ENCODE peak calls at places on chromosomes 11 and 22, in eight cellular contexts. M, F, A, C, J, B, P and Y are unnamed samples.

GRCh38 chr11:133663135-133663534 is 130.8 kb upstream of the OPCML start:
- DNase-seq in M (no peak), B (no peak), A (no peak), P (no peak), J (no peak), F (no peak), C (no peak), Y (no peak)

GRCh38 chr11:58577441-58578135 is 1.3 kb upstream of the ZFP91 start:
- DNase-seq in P (peak; percentile 51), M (peak; percentile 14), A (peak; percentile 91), C (peak; percentile 74), J (peak; percentile 94), F (peak; percentile 9), B (peak; percentile 85), Y (peak; percentile 64)

GRCh38 chr11:120168108-120168959 is 30.4 kb upstream of the TRIM29 start:
- DNase-seq in P (no peak), F (no peak), C (no peak), A (peak; percentile 36), J (no peak), B (no peak), M (peak; percentile 15), Y (no peak)

GRCh38 chr11:77179681-77180080 is 51.6 kb downstream of the MYO7A start:
- DNase-seq in F (no peak), C (no peak), M (no peak), J (no peak), P (no peak), B (no peak), A (no peak), Y (no peak)

GRCh38 chr22:49211176-49211575 is 616.5 kb downstream of the BRD1 start:
- DNase-seq in M (no peak), B (no peak), A (no peak), F (no peak), J (no peak), C (no peak), P (no peak), Y (no peak)

GRCh38 chr11:35364101-35364780 is 55.1 kb downstream of the SLC1A2 start:
- DNase-seq in B (no peak), F (peak; percentile 59), J (peak; percentile 95), A (peak; percentile 92), C (peak; percentile 63), M (no peak), P (peak; percentile 50), Y (no peak)

GRCh38 chr22:41181349-41182241 is 23.5 kb upstream of the L3MBTL2 start:
- DNase-seq in J (peak; percentile 75), F (peak; percentile 66), C (no peak), A (peak; percentile 74), M (no peak), P (no peak), B (no peak), Y (no peak)

GRCh38 chr11:48193876-48194275 is 22.7 kb upstream of the OR4B1 start:
- DNase-seq in J (peak; percentile 59), A (peak; percentile 51), P (no peak), C (no peak), M (no peak), F (no peak), B (no peak), Y (no peak)

GRCh38 chr11:19208959-19209568 is 7.3 kb upstream of the CSRP3 start:
- DNase-seq in A (no peak), C (no peak), J (no peak), P (no peak), F (no peak), B (no peak), M (no peak), Y (no peak)

GRCh38 chr22:16819249-16819648 is 6.0 kb downstream of the XKR3 start:
- DNase-seq in C (no peak), F (no peak), M (no peak), J (no peak), B (no peak), A (peak; percentile 53), P (no peak), Y (no peak)

GRCh38 chr22:42419328-42419881 is 12.8 kb downstream of the NFAM1 start:
- DNase-seq in C (no peak), P (no peak), B (no peak), M (peak; percentile 58), J (no peak), A (no peak), F (no peak), Y (no peak)

GRCh38 chr11:2537896-2538855 is 93.4 kb downstream of the KCNQ1 start:
- DNase-seq in J (no peak), M (no peak), B (no peak), C (no peak), F (no peak), P (no peak), A (no peak), Y (peak; percentile 15)

GRCh38 chr11:2538951-2539735 is 94.3 kb downstream of the KCNQ1 start:
- DNase-seq in J (no peak), P (no peak), A (no peak), M (no peak), B (no peak), F (no peak), C (no peak), Y (peak; percentile 18)

GRCh38 chr11:100805509-100806199 is 118.6 kb downstream of the ARHGAP42 start:
- DNase-seq in C (no peak), J (peak; percentile 46), B (no peak), M (no peak), A (peak; percentile 80), P (no peak), F (no peak), Y (no peak)

GRCh38 chr11:66277475-66278391 is at the start of gene CNIH2:
- DNase-seq in P (peak; percentile 27), C (no peak), M (peak; percentile 90), J (peak; percentile 54), F (peak; percentile 79), B (peak; percentile 34), A (no peak), Y (no peak)

GRCh38 chr22:29751139-29751538 is 15.7 kb downstream of the ZMAT5 start:
- DNase-seq in C (no peak), J (peak; percentile 22), F (no peak), A (no peak), M (no peak), P (no peak), B (peak; percentile 9), Y (no peak)

GRCh38 chr11:102225689-102226562 is 91.4 kb upstream of the BIRC3 start:
- DNase-seq in B (no peak), J (peak; percentile 97), A (peak; percentile 96), F (peak; percentile 66), P (no peak), C (peak; percentile 74), M (no peak), Y (no peak)

GRCh38 chr11:117552626-117553025 is 225.0 kb downstream of the CEP164 start:
- DNase-seq in J (no peak), A (no peak), M (no peak), C (no peak), F (no peak), B (no peak), P (no peak), Y (no peak)

GRCh38 chr11:93952082-93952780 is 68.9 kb upstream of the HEPHL1 start:
- DNase-seq in B (no peak), J (no peak), F (no peak), C (no peak), P (no peak), A (no peak), M (no peak), Y (no peak)

GRCh38 chr22:46584081-46584903 is 35.9 kb upstream of the GRAMD4 start:
- DNase-seq in M (no peak), P (peak; percentile 22), J (peak; percentile 35), C (no peak), A (peak; percentile 36), F (no peak), B (no peak), Y (no peak)

GRCh38 chr22:44263547-44263946 is 49.2 kb downstream of the SHISAL1 start:
- DNase-seq in B (no peak), A (no peak), J (no peak), M (no peak), P (no peak), F (no peak), C (no peak), Y (no peak)

GRCh38 chr11:31855466-31855865 is 44.3 kb upstream of the PAX6 start:
- DNase-seq in F (no peak), B (no peak), A (no peak), C (no peak), M (no peak), J (no peak), P (no peak), Y (no peak)

GRCh38 chr11:40388097-40388818 is 1071.2 kb downstream of the LRRC4C start:
- DNase-seq in C (no peak), B (no peak), F (peak; percentile 5), J (peak; percentile 90), M (no peak), A (peak; percentile 81), P (no peak), Y (no peak)

GRCh38 chr11:1549355-1550330 is 22.4 kb downstream of the DUSP8 start:
- DNase-seq in C (no peak), B (no peak), J (no peak), F (no peak), A (no peak), P (peak; percentile 73), M (peak; percentile 47), Y (no peak)

GRCh38 chr11:46006418-46007070 is 84.1 kb downstream of the LARGE2 start:
- DNase-seq in F (peak; percentile 76), P (no peak), B (peak; percentile 41), M (peak; percentile 52), A (peak; percentile 83), C (peak; percentile 51), J (peak; percentile 86), Y (no peak)

GRCh38 chr22:36541831-36542391 is 12.9 kb upstream of the EIF3D start:
- DNase-seq in M (no peak), J (peak; percentile 81), F (peak; percentile 66), C (no peak), P (no peak), A (peak; percentile 94), B (peak; percentile 62), Y (no peak)

GRCh38 chr22:42169055-42169469 is 38.5 kb upstream of the CYP2D6 start:
- DNase-seq in P (peak; percentile 77), B (peak; percentile 83), J (peak; percentile 85), C (peak; percentile 35), A (peak; percentile 69), M (peak; percentile 79), F (peak; percentile 84), Y (peak; percentile 81)

GRCh38 chr11:71988050-71988449 is 10.7 kb upstream of the IL18BP start:
- DNase-seq in J (peak; percentile 91), C (no peak), A (peak; percentile 83), B (no peak), F (no peak), P (no peak), M (no peak), Y (no peak)

GRCh38 chr11:43947003-43947500 is 4.6 kb downstream of the C11orf96 start:
- DNase-seq in F (no peak), J (peak; percentile 54), B (no peak), P (no peak), A (peak; percentile 55), M (no peak), C (no peak), Y (no peak)

GRCh38 chr22:22428222-22429098 is 80.1 kb downstream of the ZNF280B start:
- DNase-seq in F (no peak), B (no peak), M (no peak), J (no peak), C (no peak), A (no peak), P (no peak), Y (no peak)

GRCh38 chr11:70468256-70469230 is 70.2 kb downstream of the CTTN start:
- DNase-seq in F (no peak), A (no peak), B (no peak), C (no peak), J (no peak), P (no peak), M (no peak), Y (no peak)

GRCh38 chr22:26674211-26675190 is 17.1 kb downstream of the MIAT start:
- DNase-seq in A (no peak), F (no peak), M (no peak), B (peak; percentile 26), J (no peak), C (no peak), P (no peak), Y (no peak)

GRCh38 chr11:74417379-74417804 is 19.2 kb upstream of the PGM2L1 start:
- DNase-seq in B (no peak), A (peak; percentile 42), F (no peak), C (no peak), M (no peak), J (no peak), P (no peak), Y (no peak)

GRCh38 chr11:47552086-47552580 is 799 bp downstream of the CELF1 start:
- DNase-seq in A (peak; percentile 47), C (no peak), B (peak; percentile 26), J (peak; percentile 49), P (no peak), F (no peak), M (no peak), Y (no peak)